ENCODE peak calls at places on chromosomes 5 and 9, in five cellular contexts. P is epithelial cell of esophagus, E is MM.1S, J is lower lobe of right lung, O is WERI-Rb-1. N is an unnamed sample.
A peak's percentile ranks its signal among the peaks of the same experiment; 100 is the strongest.

GRCh38 chr5:122877518-122877917 is 32.1 kb downstream of the SNX24 start:
- DNase-seq in P (no peak), E (no peak), J (no peak), O (no peak), N (no peak)

GRCh38 chr9:118483677-118484076 is 779.5 kb downstream of the TLR4 start:
- DNase-seq in P (no peak), E (no peak), J (no peak), O (no peak), N (no peak)

GRCh38 chr5:174410716-174411512 is 313.5 kb upstream of the MSX2 start:
- DNase-seq in P (no peak), E (no peak), J (no peak), O (no peak), N (no peak)

GRCh38 chr5:169637856-169638190 is 748 bp downstream of the DOCK2 start:
- DNase-seq in P (no peak), E (peak; percentile 59), J (peak; percentile 67), O (no peak), N (peak; percentile 69)

GRCh38 chr5:124453221-124454032 is 293.0 kb downstream of the ZNF608 start:
- DNase-seq in P (peak; percentile 21), E (peak; percentile 83), J (no peak), O (no peak), N (peak; percentile 31)

GRCh38 chr9:70257991-70258691 is 637 bp upstream of the SMC5 start:
- DNase-seq in P (peak; percentile 84), E (no peak), J (peak; percentile 83), O (peak; percentile 59), N (no peak)

GRCh38 chr5:40676643-40677333 is 2.9 kb upstream of the PTGER4 start:
- DNase-seq in P (peak; percentile 70), E (no peak), J (no peak), O (no peak), N (no peak)

GRCh38 chr5:108380531-108381021 is 1.3 kb downstream of the FBXL17 start:
- DNase-seq in P (peak; percentile 27), E (peak; percentile 47), J (peak; percentile 63), O (peak; percentile 69), N (peak; percentile 83)

GRCh38 chr5:172114875-172115422 is 73.1 kb downstream of the STK10 start:
- DNase-seq in P (no peak), E (no peak), J (peak; percentile 86), O (no peak), N (peak; percentile 88)

GRCh38 chr5:157729858-157730257 is 1.4 kb upstream of the THG1L start:
- DNase-seq in P (no peak), E (peak; percentile 24), J (no peak), O (no peak), N (peak; percentile 75)

GRCh38 chr5:132834057-132834456 is 3.6 kb upstream of the SHROOM1 start:
- DNase-seq in P (no peak), E (no peak), J (no peak), O (no peak), N (no peak)

GRCh38 chr9:136026266-136026942 is 65.2 kb upstream of the UBAC1 start:
- DNase-seq in P (no peak), E (no peak), J (no peak), O (no peak), N (no peak)

GRCh38 chr5:10724799-10725507 is 36.1 kb downstream of the DAP start:
- DNase-seq in P (peak; percentile 68), E (no peak), J (no peak), O (peak; percentile 42), N (no peak)

GRCh38 chr5:75648712-75649111 is 37.5 kb downstream of the ANKDD1B start:
- DNase-seq in P (no peak), E (no peak), J (no peak), O (no peak), N (peak; percentile 64)

GRCh38 chr5:21121213-21121612 is 1133.2 kb upstream of the CDH18 start:
- DNase-seq in P (no peak), E (peak; percentile 42), J (no peak), O (no peak), N (no peak)

GRCh38 chr5:80919678-80920196 is 40.4 kb upstream of the RASGRF2 start:
- DNase-seq in P (no peak), E (no peak), J (no peak), O (no peak), N (no peak)

GRCh38 chr5:68264024-68264956 is 48.7 kb downstream of the PIK3R1 start:
- DNase-seq in P (no peak), E (no peak), J (no peak), O (no peak), N (no peak)

GRCh38 chr9:112894699-112895098 is 4.0 kb upstream of the SLC46A2 start:
- DNase-seq in P (no peak), E (no peak), J (no peak), O (no peak), N (no peak)

GRCh38 chr5:57175586-57175985 is 1.7 kb downstream of the GPBP1 start:
- DNase-seq in P (peak; percentile 44), E (peak; percentile 82), J (no peak), O (no peak), N (peak; percentile 54)

GRCh38 chr9:70510157-70510770 is 95.8 kb upstream of the KLF9 start:
- DNase-seq in P (peak; percentile 51), E (peak; percentile 10), J (peak; percentile 59), O (peak; percentile 53), N (peak; percentile 14)

GRCh38 chr5:61625682-61626620 is 293.9 kb downstream of the ZSWIM6 start:
- DNase-seq in P (peak; percentile 44), E (peak; percentile 22), J (peak; percentile 89), O (no peak), N (peak; percentile 31)

GRCh38 chr5:33441241-33441844 is 578 bp downstream of the TARS1 start:
- DNase-seq in P (peak; percentile 40), E (peak; percentile 48), J (no peak), O (peak; percentile 81), N (peak; percentile 12)

GRCh38 chr5:43281840-43282658 is 31.2 kb downstream of the HMGCS1 start:
- DNase-seq in P (peak; percentile 78), E (no peak), J (no peak), O (no peak), N (no peak)

GRCh38 chr5:2135833-2136232 is 253.1 kb upstream of the IRX4 start:
- DNase-seq in P (no peak), E (no peak), J (no peak), O (no peak), N (no peak)

GRCh38 chr9:112037281-112038016 is 137.6 kb downstream of the SUSD1 start:
- DNase-seq in P (no peak), E (peak; percentile 73), J (no peak), O (no peak), N (peak; percentile 37)

GRCh38 chr5:43041669-43042175 is 1.6 kb upstream of the ANXA2R start:
- DNase-seq in P (peak; percentile 57), E (peak; percentile 63), J (peak; percentile 79), O (no peak), N (no peak)

GRCh38 chr5:122259995-122260394 is 52.0 kb upstream of the SNCAIP start:
- DNase-seq in P (peak; percentile 81), E (no peak), J (no peak), O (no peak), N (no peak)

GRCh38 chr5:125829349-125829748 is 593.9 kb upstream of the GRAMD2B start:
- DNase-seq in P (no peak), E (peak; percentile 77), J (no peak), O (no peak), N (peak; percentile 17)

GRCh38 chr5:95984287-95984938 is 22.8 kb upstream of the ELL2 start:
- DNase-seq in P (peak; percentile 42), E (no peak), J (no peak), O (no peak), N (no peak)

GRCh38 chr5:119411935-119412623 is 40.2 kb upstream of the HSD17B4 start:
- DNase-seq in P (peak; percentile 84), E (peak; percentile 54), J (no peak), O (peak; percentile 62), N (peak; percentile 32)

GRCh38 chr5:6820851-6821479 is 107.7 kb downstream of the TENT4A start:
- DNase-seq in P (peak; percentile 29), E (peak; percentile 76), J (no peak), O (peak; percentile 90), N (peak; percentile 68)

GRCh38 chr5:66680804-66681203 is 84.6 kb downstream of the MAST4 start:
- DNase-seq in P (no peak), E (no peak), J (no peak), O (no peak), N (no peak)
- TF ChIP-seq CTCF in P (no peak), E (peak; percentile 43), J (peak; percentile 21), O (peak; percentile 30), N (no peak)

GRCh38 chr5:69364850-69365249 is 4.5 kb downstream of the AK6 start:
- DNase-seq in P (no peak), E (no peak), J (no peak), O (no peak), N (no peak)

GRCh38 chr5:69360442-69360841 is 8.9 kb downstream of the AK6 start:
- DNase-seq in P (no peak), E (no peak), J (no peak), O (no peak), N (no peak)

GRCh38 chr5:69367697-69368279 is 1.5 kb downstream of the AK6 start:
- DNase-seq in P (no peak), E (no peak), J (no peak), O (no peak), N (no peak)

GRCh38 chr5:69368458-69369368 is 607 bp downstream of the AK6 start:
- DNase-seq in P (no peak), E (no peak), J (no peak), O (no peak), N (no peak)

GRCh38 chr5:69364414-69364813 is 4.9 kb downstream of the AK6 start:
- DNase-seq in P (peak; percentile 24), E (no peak), J (no peak), O (no peak), N (no peak)
- TF ChIP-seq CTCF in P (peak; percentile 42), E (peak; percentile 40), J (no peak), O (peak; percentile 43), N (peak; percentile 13)

DNA sequence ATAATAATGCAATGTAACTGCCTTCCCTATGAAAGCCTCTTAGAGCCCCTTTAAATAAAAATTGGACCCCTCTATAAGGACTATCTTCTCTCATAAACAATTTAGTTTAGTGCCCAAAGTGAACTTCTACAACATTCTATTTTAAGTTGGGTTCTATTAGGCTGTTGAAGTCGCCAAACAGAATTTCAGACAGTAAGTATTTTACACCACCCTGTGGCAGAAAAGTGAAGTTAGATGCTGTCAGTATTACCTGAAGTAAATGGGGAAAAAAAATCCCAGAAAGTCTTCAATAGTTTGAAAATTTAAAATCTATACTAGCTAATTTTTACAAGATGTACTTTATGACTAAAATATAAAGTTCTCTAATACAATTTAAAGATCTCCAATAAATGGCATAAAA is 29.5 kb downstream of the CAAP1 start:
- DNase-seq in P (peak; percentile 3), E (no peak), J (no peak), O (no peak), N (no peak)
- TF ChIP-seq CTCF in P (peak; percentile 42), E (no peak), J (peak; percentile 16), O (no peak), N (peak; percentile 36)

GRCh38 chr5:141342773-141343172 is 856 bp upstream of the PCDHGA3 start:
- DNase-seq in P (no peak), E (no peak), J (no peak), O (no peak), N (no peak)

GRCh38 chr5:141343242-141343952 is at the start of gene PCDHGA3:
- DNase-seq in P (peak; percentile 53), E (peak; percentile 38), J (no peak), O (no peak), N (no peak)

GRCh38 chr5:141338538-141339306 is at the start of gene PCDHGA2:
- DNase-seq in P (peak; percentile 44), E (peak; percentile 37), J (no peak), O (peak; percentile 25), N (no peak)

GRCh38 chr5:141345327-141345726 is 1.7 kb downstream of the PCDHGA3 start:
- DNase-seq in P (no peak), E (no peak), J (no peak), O (no peak), N (no peak)

GRCh38 chr5:141343953-141344463 is 379 bp downstream of the PCDHGA3 start:
- DNase-seq in P (no peak), E (no peak), J (no peak), O (no peak), N (no peak)
- TF ChIP-seq CTCF in P (no peak), E (no peak), J (no peak), O (no peak), N (no peak)